ENCODE peak calls at places on chromosomes 4 and X, in seven cellular contexts. Q is right cardiac atrium; H is naive thymus-derived CD4-positive, alpha-beta T cell; E is CD4-positive, alpha-beta memory T cell; L is gastrocnemius medialis; T is cardiac muscle cell; J is endodermal cell. D is an unnamed sample.

GRCh38 chrX:136541294-136541693 is 9.3 kb downstream of the VGLL1 start:
- DNase-seq in J (no peak), T (peak; percentile 39), E (no peak), H (no peak), Q (no peak), L (no peak), D (no peak)

GRCh38 chr4:114103908-114104307 is 124.5 kb upstream of the ARSJ start:
- DNase-seq in H (no peak), Q (no peak), T (no peak), J (no peak), L (no peak), E (no peak), D (no peak)

GRCh38 chr4:5051210-5051691 is at the start of gene STK32B:
- DNase-seq in L (peak; percentile 26), J (peak; percentile 88), E (no peak), T (peak; percentile 84), H (no peak), Q (peak; percentile 67), D (peak; percentile 65)

GRCh38 chr4:57734104-57734503 is 623.9 kb upstream of the IGFBP7 start:
- DNase-seq in E (no peak), J (no peak), L (no peak), H (no peak), T (no peak), Q (no peak), D (no peak)

GRCh38 chr4:181138116-181138515 is 1105.1 kb upstream of the TENM3 start:
- DNase-seq in L (no peak), J (no peak), T (no peak), Q (no peak), E (no peak), H (no peak), D (no peak)

GRCh38 chrX:153669174-153669890 is 4.3 kb downstream of the PNCK start:
- DNase-seq in Q (no peak), E (peak; percentile 39), J (peak; percentile 77), H (peak; percentile 36), L (no peak), T (peak; percentile 18), D (no peak)

GRCh38 chrX:8868906-8869305 is 67.7 kb upstream of the FAM9A start:
- DNase-seq in T (peak; percentile 50), E (no peak), J (no peak), Q (no peak), L (no peak), H (no peak), D (no peak)

GRCh38 chr4:144831971-144832370 is 186.0 kb downstream of the HHIP start:
- DNase-seq in L (no peak), H (no peak), Q (no peak), J (no peak), E (no peak), T (peak; percentile 17), D (no peak)

GRCh38 chrX:2817036-2817435 is 11.7 kb upstream of the GYG2 start:
- DNase-seq in T (no peak), E (no peak), H (no peak), J (no peak), L (no peak), Q (no peak), D (no peak)

GRCh38 chrX:109841869-109842579 is 109.0 kb upstream of the ACSL4 start:
- DNase-seq in H (no peak), J (no peak), E (no peak), L (no peak), T (peak; percentile 42), Q (no peak), D (no peak)

GRCh38 chr4:129043523-129043922 is 49.8 kb downstream of the SCLT1 start:
- DNase-seq in J (no peak), E (no peak), Q (no peak), L (no peak), H (no peak), T (peak; percentile 70), D (no peak)

GRCh38 chrX:74286950-74287349 is 17.0 kb upstream of the ZCCHC13 start:
- DNase-seq in H (no peak), Q (no peak), L (no peak), E (no peak), T (peak; percentile 7), J (no peak), D (no peak)

GRCh38 chrX:22135994-22136684 is 104.0 kb downstream of the PHEX start:
- DNase-seq in Q (no peak), E (peak; percentile 41), L (no peak), J (no peak), T (peak; percentile 59), H (peak; percentile 54), D (no peak)

GRCh38 chr4:110359076-110359475 is 116.9 kb upstream of the ENPEP start:
- DNase-seq in E (no peak), J (no peak), T (no peak), Q (no peak), L (no peak), H (no peak), D (no peak)
- H3K27ac ChIP-seq in E (no peak overlapping the region), J (no peak overlapping the region), T (no peak overlapping the region), Q (no peak overlapping the region), L (no peak overlapping the region), H (no peak overlapping the region), D (no peak overlapping the region)

GRCh38 chr4:7844247-7844991 is 95.2 kb downstream of the AFAP1 start:
- DNase-seq in L (peak; percentile 41), J (peak; percentile 94), Q (peak; percentile 87), H (peak; percentile 28), T (peak; percentile 89), E (peak; percentile 58), D (peak; percentile 83)

GRCh38 chr4:7843831-7844230 is 95.8 kb downstream of the AFAP1 start:
- DNase-seq in Q (no peak), T (no peak), E (no peak), L (no peak), H (no peak), J (no peak), D (no peak)

GRCh38 chr4:7847206-7847605 is 92.5 kb downstream of the AFAP1 start:
- DNase-seq in T (no peak), Q (no peak), J (no peak), H (no peak), E (no peak), L (no peak), D (no peak)

GRCh38 chr4:7842384-7843279 is 97.0 kb downstream of the AFAP1 start:
- DNase-seq in T (peak; percentile 99), J (no peak), H (no peak), Q (peak; percentile 70), E (no peak), L (peak; percentile 35), D (no peak)

GRCh38 chr4:7845493-7846124 is 94.1 kb downstream of the AFAP1 start:
- DNase-seq in E (no peak), Q (no peak), J (peak; percentile 68), H (peak; percentile 27), L (no peak), T (no peak), D (no peak)
- H3K4me1 ChIP-seq in E (peaks cover 32% of the 10 kb centered on the region), Q (peaks cover 9% of the 10 kb centered on the region), J (no peaks in the 10 kb centered on the region), H (peaks cover 10% of the 10 kb centered on the region), L (no peaks in the 10 kb centered on the region), T (no peaks in the 10 kb centered on the region), D (peaks cover 35% of the 10 kb centered on the region)

GRCh38 chr4:3852309-3852708 is 86.1 kb downstream of the ADRA2C start:
- DNase-seq in L (no peak), E (no peak), T (no peak), J (peak; percentile 82), H (no peak), Q (no peak), D (no peak)

GRCh38 chr4:3853388-3854035 is 87.3 kb downstream of the ADRA2C start:
- DNase-seq in T (no peak), L (no peak), Q (no peak), H (no peak), J (peak; percentile 49), E (no peak), D (no peak)

GRCh38 chr4:3851211-3851610 is 85.0 kb downstream of the ADRA2C start:
- DNase-seq in J (no peak), H (no peak), L (no peak), E (no peak), T (no peak), Q (no peak), D (no peak)

GRCh38 chr4:3852751-3853150 is 86.6 kb downstream of the ADRA2C start:
- DNase-seq in Q (no peak), T (no peak), J (no peak), L (no peak), H (no peak), E (no peak), D (no peak)

DNA sequence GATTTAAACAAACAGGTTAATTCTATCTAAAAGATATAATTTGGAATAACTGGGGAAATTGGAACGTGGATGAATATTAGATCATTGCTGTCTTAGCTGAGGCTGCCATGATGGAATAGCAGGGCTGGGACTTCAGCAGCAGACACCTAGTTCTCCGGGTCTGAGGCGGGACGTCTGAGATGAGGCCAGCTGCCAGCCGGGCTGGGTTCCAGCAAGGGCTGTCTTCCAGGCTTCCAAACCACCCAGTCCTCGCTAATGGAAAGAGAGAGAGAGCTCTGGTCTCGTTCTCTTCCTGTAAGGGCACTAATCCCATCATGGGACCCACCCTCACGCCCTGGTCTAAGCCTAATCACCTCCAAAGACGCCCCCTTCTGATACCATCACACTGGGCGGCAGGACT is 85.7 kb downstream of the ADRA2C start:
- DNase-seq in L (no peak), H (no peak), J (peak; percentile 63), E (no peak), T (no peak), Q (no peak), D (no peak)
- H3K27ac ChIP-seq in L (no peak overlapping the region), H (no peak overlapping the region), J (peak overlapping the region; percentile 74), E (no peak overlapping the region), T (no peak overlapping the region), Q (no peak overlapping the region), D (no peak overlapping the region)

GRCh38 chr4:52197351-52197750 is 146.2 kb downstream of the SPATA18 start:
- DNase-seq in T (no peak), Q (no peak), J (no peak), E (no peak), H (no peak), L (no peak), D (no peak)

GRCh38 chr4:52200339-52200725 is 149.2 kb downstream of the SPATA18 start:
- DNase-seq in T (no peak), Q (no peak), E (no peak), H (no peak), L (no peak), J (no peak), D (no peak)

GRCh38 chr4:52198356-52198755 is 147.3 kb downstream of the SPATA18 start:
- DNase-seq in Q (no peak), H (no peak), T (no peak), E (no peak), J (no peak), L (no peak), D (no peak)

GRCh38 chr4:52201705-52202104 is 150.6 kb downstream of the SPATA18 start:
- DNase-seq in Q (no peak), J (peak; percentile 64), H (no peak), T (no peak), E (no peak), L (no peak), D (no peak)

DNA sequence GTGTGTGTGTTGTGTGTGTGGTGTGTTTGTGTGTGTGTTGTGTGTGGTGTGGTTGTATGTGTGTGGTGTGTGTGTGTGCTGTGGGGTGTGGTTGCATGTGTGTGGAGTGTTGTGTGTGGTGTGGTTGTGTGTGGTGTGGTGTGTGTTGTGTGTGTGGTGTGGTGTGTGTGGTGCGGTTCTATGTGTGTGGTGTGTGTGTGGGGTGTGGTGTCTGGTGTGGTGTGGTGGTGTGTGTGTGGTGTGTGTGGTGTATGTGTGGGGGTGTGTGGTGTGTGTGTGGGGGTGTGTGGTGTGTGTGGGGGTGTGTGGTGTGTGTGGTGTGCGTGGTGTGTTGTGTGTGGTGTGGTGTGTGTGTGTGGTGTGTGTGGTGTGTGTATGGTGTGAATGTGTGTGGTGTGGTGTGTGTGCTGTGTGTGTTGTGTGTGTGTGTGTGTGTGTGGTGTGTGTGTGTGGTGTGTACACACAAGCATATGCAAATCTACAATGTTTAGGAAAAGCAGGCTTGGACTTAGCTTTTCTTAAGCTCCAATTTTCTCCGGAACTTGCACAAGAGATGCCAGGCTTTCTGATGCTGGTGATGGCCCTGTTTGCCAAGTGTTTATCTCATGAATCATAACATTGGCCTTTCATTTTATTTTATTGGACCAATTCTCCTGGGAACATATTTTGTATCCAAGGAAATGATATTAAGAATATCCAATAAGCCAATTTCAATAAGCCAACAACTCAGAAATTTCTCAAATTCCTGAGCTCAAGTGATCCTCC is 148.7 kb downstream of the SPATA18 start:
- DNase-seq in L (no peak), H (no peak), T (peak; percentile 65), J (no peak), E (no peak), Q (no peak), D (no peak)
- H3K4me1 ChIP-seq in L (no peaks in the 10 kb centered on the region), H (no peaks in the 10 kb centered on the region), T (peaks cover 18% of the 10 kb centered on the region), J (peaks cover 7% of the 10 kb centered on the region), E (no peaks in the 10 kb centered on the region), Q (no peaks in the 10 kb centered on the region), D (no peaks in the 10 kb centered on the region)

D was measured in lower lobe of right lung.